ENCODE peak calls at places on chromosomes 5 and 9, in seven cellular contexts. Y is CD4-positive, alpha-beta memory T cell; N is fibroblast of pulmonary artery; B is astrocyte of the spinal cord; V is body of pancreas; R is neural progenitor cell; C is HCT116. E is an unnamed sample.
A peak's percentile ranks its signal among the peaks of the same experiment; 100 is the strongest.

GRCh38 chr5:26582350-26583040 is 455.9 kb downstream of the CDH9 start:
- DNase-seq in Y (no peak), N (peak; percentile 0), B (peak; percentile 59), V (no peak), R (no peak), C (no peak), E (no peak)

GRCh38 chr5:149680810-149681221 is 49.3 kb upstream of the PPARGC1B start:
- DNase-seq in Y (no peak), N (no peak), B (no peak), V (no peak), R (no peak), C (no peak), E (peak; percentile 63)

GRCh38 chr5:121572061-121572460 is 279.6 kb upstream of the FTMT start:
- DNase-seq in Y (no peak), N (no peak), B (peak; percentile 43), V (no peak), R (no peak), C (no peak), E (no peak)

GRCh38 chr5:74183041-74183440 is 457.5 kb downstream of the ENC1 start:
- DNase-seq in Y (no peak), N (no peak), B (no peak), V (no peak), R (no peak), C (no peak), E (no peak)

GRCh38 chr5:17217421-17218352 is at the start of gene BASP1:
- DNase-seq in Y (peak; percentile 26), N (peak; percentile 84), B (peak; percentile 87), V (peak; percentile 37), R (peak; percentile 94), C (no peak), E (no peak)

GRCh38 chr9:106892632-106893031 is 29.7 kb downstream of the ZNF462 start:
- DNase-seq in Y (no peak), N (peak; percentile 96), B (peak; percentile 96), V (no peak), R (peak; percentile 64), C (peak; percentile 89), E (no peak)

GRCh38 chr5:172050070-172050469 is 43.6 kb upstream of the FBXW11 start:
- DNase-seq in Y (no peak), N (no peak), B (no peak), V (no peak), R (no peak), C (no peak), E (no peak)

GRCh38 chr5:11251242-11251641 is 490.2 kb upstream of the DAP start:
- DNase-seq in Y (no peak), N (no peak), B (peak; percentile 41), V (no peak), R (no peak), C (no peak), E (no peak)

GRCh38 chr9:77546391-77546790 is 101.7 kb downstream of the GNA14 start:
- DNase-seq in Y (no peak), N (peak; percentile 7), B (no peak), V (no peak), R (no peak), C (no peak), E (no peak)

GRCh38 chr5:133967715-133968056 is 739 bp downstream of the C5orf15 start:
- DNase-seq in Y (peak; percentile 24), N (peak; percentile 33), B (peak; percentile 45), V (peak; percentile 18), R (peak; percentile 31), C (no peak), E (no peak)

GRCh38 chr9:34380511-34381315 is 4.0 kb upstream of the MYORG start:
- DNase-seq in Y (peak; percentile 77), N (peak; percentile 73), B (peak; percentile 63), V (peak; percentile 81), R (peak; percentile 90), C (no peak), E (peak; percentile 78)

GRCh38 chr5:133843911-133844310 is 124.5 kb downstream of the C5orf15 start:
- DNase-seq in Y (no peak), N (no peak), B (no peak), V (no peak), R (no peak), C (no peak), E (no peak)

GRCh38 chr9:113139225-113139829 is 11.5 kb upstream of the SLC31A2 start:
- DNase-seq in Y (no peak), N (no peak), B (no peak), V (no peak), R (no peak), C (no peak), E (no peak)

GRCh38 chr5:139557811-139558210 is 3.3 kb upstream of the UBE2D2 start:
- DNase-seq in Y (no peak), N (no peak), B (no peak), V (no peak), R (no peak), C (no peak), E (no peak)

GRCh38 chr5:139560752-139561654 is at the start of gene UBE2D2:
- DNase-seq in Y (peak; percentile 98), N (peak; percentile 99), B (peak; percentile 99), V (peak; percentile 98), R (peak; percentile 99), C (peak; percentile 95), E (peak; percentile 97)

GRCh38 chr5:139565411-139566305 is 4.5 kb downstream of the UBE2D2 start:
- DNase-seq in Y (peak; percentile 81), N (peak; percentile 24), B (peak; percentile 36), V (no peak), R (no peak), C (no peak), E (no peak)

GRCh38 chr5:139562847-139563246 is 1.7 kb downstream of the UBE2D2 start:
- DNase-seq in Y (no peak), N (peak; percentile 6), B (no peak), V (no peak), R (no peak), C (no peak), E (no peak)

GRCh38 chr5:139561655-139562451 is 714 bp downstream of the UBE2D2 start:
- DNase-seq in Y (no peak), N (peak; percentile 41), B (peak; percentile 22), V (peak; percentile 50), R (peak; percentile 70), C (no peak), E (peak; percentile 60)
- H3K4me3 ChIP-seq in Y (peak overlapping the region; percentile 40), N (peak overlapping the region; percentile 88), B (peak overlapping the region; percentile 90), V (peak overlapping the region; percentile 100), R (peak overlapping the region; percentile 92), C (peak overlapping the region; percentile 89), E (peak overlapping the region; percentile 96)

GRCh38 chr5:15571081-15571480 is 71.1 kb downstream of the FBXL7 start:
- DNase-seq in Y (no peak), N (no peak), B (no peak), V (no peak), R (no peak), C (no peak), E (no peak)

GRCh38 chr5:15570491-15570890 is 70.5 kb downstream of the FBXL7 start:
- DNase-seq in Y (no peak), N (no peak), B (no peak), V (no peak), R (no peak), C (no peak), E (no peak)

GRCh38 chr5:15573594-15573993 is 73.6 kb downstream of the FBXL7 start:
- DNase-seq in Y (no peak), N (no peak), B (peak; percentile 13), V (no peak), R (no peak), C (no peak), E (no peak)

GRCh38 chr5:15574121-15574520 is 74.1 kb downstream of the FBXL7 start:
- DNase-seq in Y (no peak), N (no peak), B (no peak), V (no peak), R (no peak), C (no peak), E (no peak)

GRCh38 chr5:15571618-15572017 is 71.6 kb downstream of the FBXL7 start:
- DNase-seq in Y (no peak), N (no peak), B (no peak), V (no peak), R (no peak), C (no peak), E (no peak)
- H3K4me3 ChIP-seq in Y (no peak overlapping the region), N (no peak overlapping the region), B (no peak overlapping the region), V (no peak overlapping the region), R (no peak overlapping the region), C (no peak overlapping the region), E (no peak overlapping the region)

DNA sequence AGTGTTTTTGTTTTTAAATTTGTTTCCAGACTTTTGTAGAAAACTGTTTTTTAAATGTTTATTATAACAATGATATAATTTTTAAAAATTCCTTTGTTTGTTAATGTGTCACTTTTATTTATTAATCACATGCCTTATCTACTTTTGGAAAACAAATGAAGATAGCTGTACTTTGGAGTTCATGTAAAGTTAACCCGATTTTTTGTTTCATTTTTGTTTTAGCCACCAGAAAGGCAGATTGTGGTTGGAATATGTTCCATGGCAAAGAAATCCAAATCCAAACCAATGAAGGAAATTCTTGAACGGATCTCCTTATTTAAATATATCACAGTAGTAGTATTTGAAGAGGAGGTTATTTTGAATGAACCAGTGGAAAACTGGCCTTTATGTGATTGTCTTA is 13.1 kb downstream of the PPIP5K2 start:
- DNase-seq in Y (no peak), N (no peak), B (no peak), V (no peak), R (no peak), C (no peak), E (no peak)
- H3K4me3 ChIP-seq in Y (no peak overlapping the region), N (no peak overlapping the region), B (no peak overlapping the region), V (no peak overlapping the region), R (no peak overlapping the region), C (no peak overlapping the region), E (no peak overlapping the region)

GRCh38 chr9:127139071-127139731 is 16.8 kb upstream of the ANGPTL2 start:
- DNase-seq in Y (no peak), N (no peak), B (no peak), V (no peak), R (no peak), C (no peak), E (peak; percentile 50)

GRCh38 chr9:127142291-127142690 is 19.9 kb upstream of the ANGPTL2 start:
- DNase-seq in Y (no peak), N (no peak), B (no peak), V (no peak), R (no peak), C (no peak), E (no peak)

GRCh38 chr9:127140181-127140580 is 17.7 kb upstream of the ANGPTL2 start:
- DNase-seq in Y (no peak), N (no peak), B (no peak), V (no peak), R (no peak), C (no peak), E (no peak)

GRCh38 chr9:127139775-127140174 is 17.3 kb upstream of the ANGPTL2 start:
- DNase-seq in Y (no peak), N (no peak), B (no peak), V (no peak), R (no peak), C (no peak), E (no peak)

DNA sequence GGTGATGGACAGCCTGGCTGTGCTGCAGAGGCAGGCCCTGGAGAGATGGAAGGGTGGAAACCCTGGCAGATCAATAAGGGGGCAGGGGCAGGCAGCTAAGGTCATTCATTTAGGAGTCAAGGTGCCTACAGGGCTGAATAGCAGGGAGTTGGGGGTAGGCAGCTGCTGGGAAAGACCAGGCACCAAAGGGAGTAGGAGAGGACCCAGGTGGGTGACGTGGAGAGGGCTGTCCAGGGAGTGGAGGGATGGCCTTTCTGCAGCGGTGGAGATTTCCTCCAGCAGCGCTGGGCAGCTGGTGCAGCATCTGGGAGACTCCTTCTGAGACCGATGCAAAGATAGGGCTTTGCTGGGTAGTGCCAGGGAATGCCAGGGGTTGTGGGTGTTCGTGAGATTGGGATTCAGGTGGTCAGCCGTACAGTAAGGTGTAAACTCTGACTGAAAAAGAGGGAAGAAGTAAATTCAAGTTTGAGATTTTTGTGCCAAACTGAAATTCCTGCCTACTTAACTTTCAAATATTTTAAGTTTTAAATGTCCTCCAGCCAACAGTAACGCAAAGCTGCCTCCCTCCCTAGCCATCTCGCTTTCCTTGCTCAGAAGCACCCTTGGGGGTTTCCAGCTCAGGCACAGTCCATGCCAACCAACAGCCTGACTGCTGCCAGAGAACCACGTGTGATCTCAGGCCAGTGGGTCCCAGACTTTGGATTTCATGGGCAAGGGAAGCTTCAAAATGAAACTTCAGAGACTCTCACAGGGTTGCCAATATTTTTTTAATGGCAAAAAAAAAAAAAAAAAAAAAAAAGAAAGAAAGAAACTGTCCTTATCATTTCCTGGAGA is 18.6 kb upstream of the ANGPTL2 start:
- DNase-seq in Y (no peak), N (no peak), B (no peak), V (no peak), R (no peak), C (no peak), E (peak; percentile 55)
- H3K4me3 ChIP-seq in Y (no peak overlapping the region), N (no peak overlapping the region), B (no peak overlapping the region), V (no peak overlapping the region), R (no peak overlapping the region), C (no peak overlapping the region), E (no peak overlapping the region)

E was measured in right atrium auricular region.